ENCODE peak calls at places on chromosomes 12 and 14, in seven cellular contexts. W is heart left ventricle, Y is A549, K is HCT116, O is sigmoid colon, B is stomach, N is ovary. D is an unnamed sample.

GRCh38 chr12:15444523-15444922 is 122.2 kb downstream of the PTPRO start:
- DNase-seq in N (no peak), O (no peak), W (no peak), B (no peak), K (no peak), Y (no peak), D (no peak)

GRCh38 chr12:13981296-13981962 is at the start of gene GRIN2B:
- DNase-seq in K (peak; percentile 2), W (no peak), O (no peak), N (peak; percentile 17), B (no peak), Y (peak; percentile 19), D (no peak)

GRCh38 chr14:55605793-55606192 is 25.8 kb downstream of the KTN1 start:
- DNase-seq in K (no peak), Y (no peak), B (no peak), N (no peak), O (no peak), W (no peak), D (no peak)

GRCh38 chr12:12039897-12040296 is 30.8 kb upstream of the BCL2L14 start:
- DNase-seq in B (no peak), O (no peak), W (no peak), Y (no peak), N (no peak), K (no peak), D (no peak)

GRCh38 chr12:68304626-68305025 is 27.5 kb downstream of the MDM1 start:
- DNase-seq in Y (no peak), W (no peak), B (no peak), O (no peak), N (no peak), K (no peak), D (no peak)

GRCh38 chr12:197911-198695 is 15.9 kb downstream of the SLC6A12 start:
- DNase-seq in N (no peak), Y (no peak), O (no peak), B (no peak), W (peak; percentile 32), K (no peak), D (no peak)

GRCh38 chr12:59193476-59194050 is 273.3 kb upstream of the LRIG3 start:
- DNase-seq in K (no peak), Y (no peak), O (no peak), W (no peak), N (no peak), B (no peak), D (no peak)

GRCh38 chr12:3617565-3617964 is 126.6 kb downstream of the PRMT8 start:
- DNase-seq in O (peak; percentile 28), N (no peak), Y (no peak), K (no peak), W (no peak), B (no peak), D (no peak)

GRCh38 chr12:91926810-91927209 is 218.8 kb downstream of the BTG1 start:
- DNase-seq in N (no peak), B (no peak), W (no peak), O (no peak), K (no peak), Y (peak; percentile 40), D (no peak)

GRCh38 chr14:100526057-100526456 is 61.2 kb downstream of the BEGAIN start:
- DNase-seq in Y (no peak), B (no peak), N (no peak), W (no peak), O (peak; percentile 50), K (no peak), D (no peak)

GRCh38 chr12:92185052-92185451 is 39.4 kb upstream of the BTG1 start:
- DNase-seq in B (no peak), Y (no peak), N (no peak), O (no peak), K (no peak), W (no peak), D (no peak)

GRCh38 chr14:90456551-90456950 is 59.7 kb downstream of the CALM1 start:
- DNase-seq in O (no peak), N (no peak), Y (no peak), W (no peak), B (no peak), K (no peak), D (no peak)

GRCh38 chr14:74875941-74876913 is at the start of gene PROX2:
- DNase-seq in K (no peak), B (no peak), O (no peak), W (peak; percentile 58), N (no peak), Y (no peak), D (no peak)

GRCh38 chr14:74882103-74882920 is 596 bp downstream of the DLST start:
- DNase-seq in O (peak; percentile 73), Y (peak; percentile 43), W (peak; percentile 73), B (peak; percentile 64), K (no peak), N (no peak), D (peak; percentile 45)

GRCh38 chr14:74886001-74886400 is 4.3 kb downstream of the DLST start:
- DNase-seq in Y (no peak), W (no peak), B (no peak), K (no peak), O (no peak), N (no peak), D (no peak)

GRCh38 chr14:74879427-74880180 is 2.1 kb upstream of the DLST start:
- DNase-seq in K (no peak), B (no peak), W (no peak), O (no peak), Y (no peak), N (no peak), D (no peak)

GRCh38 chr14:74881425-74882102 is at the start of gene DLST:
- DNase-seq in K (peak; percentile 71), Y (peak; percentile 92), B (peak; percentile 87), O (peak; percentile 93), W (peak; percentile 94), N (peak; percentile 89), D (peak; percentile 75)
- TF ChIP-seq POLR2A in K (peak; percentile 90), Y (no peak), B (no peak), O (peak; percentile 64), W (no peak), N (peak; percentile 65), D (peak; percentile 89)

GRCh38 chr12:56160160-56160763 is 2.1 kb downstream of the MYL6 start:
- DNase-seq in K (no peak), O (no peak), B (no peak), Y (no peak), W (no peak), N (no peak), D (no peak)

GRCh38 chr12:56157201-56158028 is 744 bp upstream of the MYL6 start:
- DNase-seq in O (peak; percentile 94), Y (peak; percentile 94), W (peak; percentile 79), K (peak; percentile 70), N (peak; percentile 87), B (peak; percentile 73), D (peak; percentile 57)

GRCh38 chr12:56159482-56160105 is 1.4 kb downstream of the MYL6 start:
- DNase-seq in K (no peak), B (no peak), N (peak; percentile 33), O (no peak), Y (no peak), W (no peak), D (no peak)

GRCh38 chr12:56158029-56158925 is at the start of gene MYL6:
- DNase-seq in Y (peak; percentile 98), W (peak; percentile 92), O (peak; percentile 99), K (peak; percentile 97), N (peak; percentile 94), B (peak; percentile 98), D (peak; percentile 81)

DNA sequence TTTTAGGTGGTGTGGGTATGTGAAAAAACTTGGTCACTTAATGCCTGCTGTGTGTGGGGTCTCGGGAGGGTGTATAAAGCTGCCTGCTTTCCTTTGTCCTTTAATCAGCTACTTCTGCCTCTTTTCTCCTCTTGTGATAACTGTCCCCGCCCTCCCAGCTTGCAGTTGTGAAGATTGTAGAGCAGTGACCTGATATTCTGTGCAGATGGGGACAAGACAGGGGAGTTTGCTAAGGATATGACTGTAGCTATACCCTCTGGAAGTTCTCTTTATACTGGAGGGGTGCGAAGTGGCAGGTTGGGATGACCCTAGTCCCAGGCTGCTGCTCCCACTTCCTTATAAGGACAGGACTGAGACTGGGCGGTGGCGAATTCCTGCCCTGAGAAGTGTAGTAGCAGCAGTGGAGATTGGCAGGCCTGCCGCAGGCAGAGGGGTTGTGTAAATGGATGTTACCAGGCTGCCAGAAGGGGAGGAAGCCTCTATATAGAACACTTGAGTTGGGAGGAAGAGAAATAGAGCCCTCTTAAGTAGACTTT is 835 bp downstream of the MYL6 start:
- DNase-seq in Y (peak; percentile 50), O (peak; percentile 97), B (peak; percentile 82), W (peak; percentile 87), N (peak; percentile 63), K (no peak), D (no peak)
- TF ChIP-seq POLR2A in Y (peak; percentile 34), O (peak; percentile 91), B (no peak), W (peak; percentile 70), N (no peak), K (no peak), D (no peak)

GRCh38 chr14:23066368-23066767 is 9.0 kb upstream of the CDH24 start:
- DNase-seq in B (no peak), Y (no peak), K (no peak), O (no peak), N (peak; percentile 5), W (no peak), D (no peak)
- TF ChIP-seq POLR2A in B (no peak), Y (no peak), K (no peak), O (no peak), N (no peak), W (no peak), D (no peak)

GRCh38 chr12:6896846-6897435 is 7.7 kb upstream of the LRRC23 start:
- DNase-seq in W (no peak), O (no peak), Y (no peak), B (no peak), N (no peak), K (no peak), D (no peak)

GRCh38 chr12:6888360-6888759 is 15.3 kb upstream of the SPSB2 start:
- DNase-seq in N (no peak), Y (no peak), O (no peak), K (no peak), B (no peak), W (no peak), D (no peak)

GRCh38 chr12:6887460-6887859 is 14.4 kb upstream of the SPSB2 start:
- DNase-seq in O (peak; percentile 38), N (no peak), B (peak; percentile 55), W (no peak), K (no peak), Y (no peak), D (no peak)

GRCh38 chr12:6891637-6892036 is 13.0 kb upstream of the LRRC23 start:
- DNase-seq in B (no peak), K (no peak), N (no peak), Y (no peak), W (no peak), O (no peak), D (no peak)

DNA sequence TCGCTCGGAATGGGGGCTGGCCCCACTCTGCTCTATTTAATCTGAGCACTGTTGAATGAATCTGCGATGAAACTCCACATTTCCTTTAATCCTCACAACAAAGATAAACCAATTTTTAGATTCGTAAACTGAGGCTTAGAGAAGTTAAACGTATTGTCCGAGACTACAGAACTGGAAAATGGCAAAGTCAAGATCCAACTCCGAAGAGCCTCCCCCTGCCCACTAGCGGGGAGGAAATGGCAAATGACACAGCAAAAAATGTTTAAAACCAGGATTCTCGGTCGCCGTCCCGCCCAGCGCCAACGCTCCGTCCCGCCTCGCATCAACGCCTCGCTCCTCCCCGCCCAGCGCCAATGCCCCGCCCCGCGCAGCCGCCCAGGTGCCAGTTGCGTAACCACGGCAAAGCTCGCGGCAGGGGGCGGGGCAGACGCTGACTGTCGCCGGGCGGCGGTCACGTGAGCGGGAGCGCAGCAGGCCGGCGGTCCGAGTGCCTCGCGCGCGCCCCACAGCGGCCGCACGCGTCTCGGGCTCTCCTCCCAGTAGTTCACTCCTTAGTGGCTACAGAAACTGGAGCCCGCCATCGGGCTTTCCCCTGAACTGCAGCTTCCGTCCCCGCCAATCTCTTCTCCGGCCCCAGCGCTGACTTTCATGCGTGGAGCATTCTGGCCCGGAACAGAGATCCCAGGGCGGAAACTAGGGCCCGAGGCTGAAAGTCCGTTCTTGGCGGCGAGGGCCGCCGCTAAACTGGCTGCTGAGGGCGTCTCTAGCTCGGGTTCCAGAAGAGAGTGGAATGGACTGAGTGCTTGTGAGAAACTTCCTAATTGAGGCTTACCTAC is 13.6 kb upstream of the LRRC23 start:
- DNase-seq in O (peak; percentile 98), W (peak; percentile 100), B (peak; percentile 99), K (peak; percentile 86), N (peak; percentile 99), Y (peak; percentile 93), D (peak; percentile 92)
- TF ChIP-seq POLR2A in O (peak; percentile 55), W (no peak), B (no peak), K (peak; percentile 96), N (peak; percentile 73), Y (peak; percentile 70), D (peak; percentile 44)